ENCODE peak calls at places on chromosomes 2 and 18, in four cellular contexts. One of them, this sample, is unnamed.

GRCh38 chr2:78418041-78418440 is 607.5 kb upstream of the REG3G start:
- DNase-seq in suprapubic skin: no peak
- DNase-seq in heart left ventricle: no peak
- DNase-seq in AG10803: no peak
- DNase-seq in this sample: peak

GRCh38 chr2:189370719-189371118 is 70.6 kb upstream of the WDR75 start:
- DNase-seq in suprapubic skin: no peak
- DNase-seq in heart left ventricle: no peak
- DNase-seq in AG10803: peak
- DNase-seq in this sample: peak

GRCh38 chr2:179264238-179265081 is at the start of gene SESTD1:
- DNase-seq in suprapubic skin: peak
- DNase-seq in heart left ventricle: peak
- DNase-seq in AG10803: peak
- DNase-seq in this sample: peak

GRCh38 chr2:1538663-1539062 is 125.4 kb downstream of the TPO start:
- DNase-seq in suprapubic skin: no peak
- DNase-seq in heart left ventricle: no peak
- DNase-seq in AG10803: peak
- DNase-seq in this sample: peak

GRCh38 chr2:224165901-224166319 is 126.8 kb upstream of the SERPINE2 start:
- DNase-seq in suprapubic skin: no peak
- DNase-seq in heart left ventricle: no peak
- DNase-seq in AG10803: peak
- DNase-seq in this sample: no peak

GRCh38 chr18:45998244-45998643 is 31.1 kb upstream of the EPG5 start:
- DNase-seq in suprapubic skin: no peak
- DNase-seq in heart left ventricle: no peak
- DNase-seq in AG10803: no peak
- DNase-seq in this sample: no peak

GRCh38 chr2:83471708-83472107 is 987.4 kb downstream of the SUCLG1 start:
- DNase-seq in suprapubic skin: no peak
- DNase-seq in heart left ventricle: no peak
- DNase-seq in AG10803: no peak
- DNase-seq in this sample: no peak

GRCh38 chr2:119702918-119703401 is 24.0 kb downstream of the TMEM177 start:
- DNase-seq in suprapubic skin: peak
- DNase-seq in heart left ventricle: peak
- DNase-seq in AG10803: peak
- DNase-seq in this sample: peak

GRCh38 chr18:8358066-8358795 is 251.0 kb upstream of the RAB12 start:
- DNase-seq in suprapubic skin: no peak
- DNase-seq in heart left ventricle: no peak
- DNase-seq in AG10803: no peak
- DNase-seq in this sample: no peak

GRCh38 chr2:33791625-33792024 is 192.5 kb upstream of the FAM98A start:
- DNase-seq in suprapubic skin: no peak
- DNase-seq in heart left ventricle: no peak
- DNase-seq in AG10803: peak
- DNase-seq in this sample: no peak

GRCh38 chr18:63138469-63139340 is 180.9 kb downstream of the BCL2 start:
- DNase-seq in suprapubic skin: no peak
- DNase-seq in heart left ventricle: no peak
- DNase-seq in AG10803: peak
- DNase-seq in this sample: no peak

GRCh38 chr2:74778381-74779371 is 55.3 kb upstream of the HK2 start:
- DNase-seq in suprapubic skin: no peak
- DNase-seq in heart left ventricle: no peak
- DNase-seq in AG10803: peak
- DNase-seq in this sample: peak

GRCh38 chr2:181140414-181140813 is 160.0 kb downstream of the UBE2E3 start:
- DNase-seq in suprapubic skin: peak
- DNase-seq in heart left ventricle: no peak
- DNase-seq in AG10803: peak
- DNase-seq in this sample: peak

GRCh38 chr18:79397288-79397829 is 1.6 kb downstream of the NFATC1 start:
- DNase-seq in suprapubic skin: peak
- DNase-seq in heart left ventricle: peak
- DNase-seq in AG10803: no peak
- DNase-seq in this sample: no peak

GRCh38 chr2:224038049-224038829 is 847 bp downstream of the SERPINE2 start:
- DNase-seq in suprapubic skin: no peak
- DNase-seq in heart left ventricle: peak
- DNase-seq in AG10803: no peak
- DNase-seq in this sample: peak

GRCh38 chr18:67199993-67200617 is 316.4 kb downstream of the DSEL start:
- DNase-seq in suprapubic skin: no peak
- DNase-seq in heart left ventricle: no peak
- DNase-seq in AG10803: peak
- DNase-seq in this sample: peak

GRCh38 chr2:229520582-229521221 is 193.7 kb downstream of the DNER start:
- DNase-seq in suprapubic skin: peak
- DNase-seq in heart left ventricle: peak
- DNase-seq in AG10803: no peak
- DNase-seq in this sample: no peak

GRCh38 chr2:46446871-46447568 is 32.3 kb upstream of the TMEM247 start:
- DNase-seq in suprapubic skin: no peak
- DNase-seq in heart left ventricle: no peak
- DNase-seq in AG10803: no peak
- DNase-seq in this sample: peak

GRCh38 chr2:229922449-229923386 is at the start of gene FBXO36:
- DNase-seq in suprapubic skin: no peak
- DNase-seq in heart left ventricle: peak
- DNase-seq in AG10803: peak
- DNase-seq in this sample: peak

GRCh38 chr2:163252199-163252598 is 413.6 kb upstream of the KCNH7 start:
- DNase-seq in suprapubic skin: no peak
- DNase-seq in heart left ventricle: no peak
- DNase-seq in AG10803: no peak
- DNase-seq in this sample: no peak

GRCh38 chr2:16392647-16393482 is 272.8 kb downstream of the CYRIA start:
- DNase-seq in suprapubic skin: no peak
- DNase-seq in heart left ventricle: no peak
- DNase-seq in AG10803: no peak
- DNase-seq in this sample: no peak

GRCh38 chr2:201233192-201234166 is 26.9 kb upstream of the CASP8 start:
- DNase-seq in suprapubic skin: no peak
- DNase-seq in heart left ventricle: peak
- DNase-seq in AG10803: no peak
- DNase-seq in this sample: peak

GRCh38 chr2:201007584-201007998 is 44.1 kb upstream of the ORC2 start:
- DNase-seq in suprapubic skin: no peak
- DNase-seq in heart left ventricle: no peak
- DNase-seq in AG10803: no peak
- DNase-seq in this sample: no peak

GRCh38 chr18:24118750-24119577 is 19.9 kb upstream of the CABYR start:
- DNase-seq in suprapubic skin: peak
- DNase-seq in heart left ventricle: peak
- DNase-seq in AG10803: peak
- DNase-seq in this sample: peak

GRCh38 chr2:81396417-81397019 is 1092.0 kb upstream of the LRRTM1 start:
- DNase-seq in suprapubic skin: no peak
- DNase-seq in heart left ventricle: no peak
- DNase-seq in AG10803: no peak
- DNase-seq in this sample: no peak

GRCh38 chr2:47002480-47003381 is 87.1 kb upstream of the MCFD2 start:
- DNase-seq in suprapubic skin: no peak
- DNase-seq in heart left ventricle: no peak
- DNase-seq in AG10803: peak
- DNase-seq in this sample: peak

GRCh38 chr18:46642561-46642960 is 14.5 kb downstream of the LOXHD1 start:
- DNase-seq in suprapubic skin: peak
- DNase-seq in heart left ventricle: no peak
- DNase-seq in AG10803: no peak
- DNase-seq in this sample: no peak

GRCh38 chr18:48676756-48677368 is 138.0 kb downstream of the CTIF start:
- DNase-seq in suprapubic skin: no peak
- DNase-seq in heart left ventricle: peak
- DNase-seq in AG10803: peak
- DNase-seq in this sample: peak

GRCh38 chr18:939167-939566 is 34.5 kb downstream of the ADCYAP1 start:
- DNase-seq in suprapubic skin: no peak
- DNase-seq in heart left ventricle: no peak
- DNase-seq in AG10803: no peak
- DNase-seq in this sample: no peak

GRCh38 chr2:75416420-75417342 is 144.1 kb downstream of the EVA1A start:
- DNase-seq in suprapubic skin: no peak
- DNase-seq in heart left ventricle: no peak
- DNase-seq in AG10803: no peak
- DNase-seq in this sample: no peak

GRCh38 chr2:192887296-192887695 is 692.6 kb upstream of the TMEFF2 start:
- DNase-seq in suprapubic skin: no peak
- DNase-seq in heart left ventricle: no peak
- DNase-seq in AG10803: no peak
- DNase-seq in this sample: no peak

GRCh38 chr18:11343096-11343495 is 193.7 kb upstream of the PIEZO2 start:
- DNase-seq in suprapubic skin: no peak
- DNase-seq in heart left ventricle: no peak
- DNase-seq in AG10803: no peak
- DNase-seq in this sample: no peak

GRCh38 chr2:1976112-1976511 is 231.8 kb upstream of the PXDN start:
- DNase-seq in suprapubic skin: no peak
- DNase-seq in heart left ventricle: no peak
- DNase-seq in AG10803: no peak
- DNase-seq in this sample: no peak

GRCh38 chr18:8844721-8845148 is 139.4 kb downstream of the MTCL1 start:
- DNase-seq in suprapubic skin: no peak
- DNase-seq in heart left ventricle: no peak
- DNase-seq in AG10803: no peak
- DNase-seq in this sample: no peak

GRCh38 chr18:79935098-79935480 is 16.4 kb downstream of the SLC66A2 start:
- DNase-seq in suprapubic skin: peak
- DNase-seq in heart left ventricle: peak
- DNase-seq in AG10803: no peak
- DNase-seq in this sample: no peak

DNA sequence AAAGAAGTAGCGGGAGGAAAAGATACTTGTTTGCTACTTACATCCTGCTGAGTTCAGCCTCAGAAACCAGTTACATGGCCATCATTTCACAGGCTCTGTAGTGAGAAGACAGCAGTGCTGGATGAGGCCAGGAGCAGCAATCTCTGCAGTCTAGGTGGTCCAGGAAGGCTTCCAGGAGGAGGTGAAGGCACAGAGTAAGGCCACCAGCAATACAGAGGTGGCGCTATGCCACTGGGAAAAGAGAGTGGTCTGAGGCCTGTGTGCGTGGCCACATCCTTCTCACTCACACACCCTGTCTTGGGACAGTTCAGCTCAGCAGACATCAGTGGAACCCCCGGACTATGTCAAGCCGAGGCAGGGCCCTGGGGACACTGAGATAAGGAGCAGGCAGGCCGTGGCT is 162.7 kb downstream of the KLHL29 start:
- DNase-seq in suprapubic skin: no peak
- DNase-seq in heart left ventricle: no peak
- DNase-seq in AG10803: no peak
- DNase-seq in this sample: no peak
- TF ChIP-seq CTCF in suprapubic skin: no peak
- TF ChIP-seq CTCF in heart left ventricle: no peak
- TF ChIP-seq CTCF in AG10803: no peak
- TF ChIP-seq CTCF in this sample: no peak

GRCh38 chr2:235262750-235263149 is 231.1 kb upstream of the AGAP1 start:
- DNase-seq in suprapubic skin: no peak
- DNase-seq in heart left ventricle: no peak
- DNase-seq in AG10803: no peak
- DNase-seq in this sample: peak

GRCh38 chr2:235263205-235264120 is 230.4 kb upstream of the AGAP1 start:
- DNase-seq in suprapubic skin: peak
- DNase-seq in heart left ventricle: peak
- DNase-seq in AG10803: peak
- DNase-seq in this sample: peak

GRCh38 chr2:235264512-235264911 is 229.3 kb upstream of the AGAP1 start:
- DNase-seq in suprapubic skin: no peak
- DNase-seq in heart left ventricle: no peak
- DNase-seq in AG10803: no peak
- DNase-seq in this sample: no peak

GRCh38 chr2:235265348-235265965 is 228.4 kb upstream of the AGAP1 start:
- DNase-seq in suprapubic skin: no peak
- DNase-seq in heart left ventricle: peak
- DNase-seq in AG10803: no peak
- DNase-seq in this sample: no peak

GRCh38 chr2:235264121-235264493 is 229.7 kb upstream of the AGAP1 start:
- DNase-seq in suprapubic skin: no peak
- DNase-seq in heart left ventricle: no peak
- DNase-seq in AG10803: no peak
- DNase-seq in this sample: no peak
- TF ChIP-seq CTCF in suprapubic skin: no peak
- TF ChIP-seq CTCF in heart left ventricle: no peak
- TF ChIP-seq CTCF in AG10803: no peak
- TF ChIP-seq CTCF in this sample: no peak

GRCh38 chr18:26863921-26864497 is 1.5 kb downstream of the AQP4 start:
- DNase-seq in suprapubic skin: no peak
- DNase-seq in heart left ventricle: no peak
- DNase-seq in AG10803: no peak
- DNase-seq in this sample: no peak

GRCh38 chr18:26865557-26865956 is at the start of gene AQP4:
- DNase-seq in suprapubic skin: no peak
- DNase-seq in heart left ventricle: peak
- DNase-seq in AG10803: no peak
- DNase-seq in this sample: no peak

GRCh38 chr18:26862084-26862483 is 3.4 kb downstream of the AQP4 start:
- DNase-seq in suprapubic skin: no peak
- DNase-seq in heart left ventricle: no peak
- DNase-seq in AG10803: no peak
- DNase-seq in this sample: no peak

GRCh38 chr18:26864658-26865057 is 849 bp downstream of the AQP4 start:
- DNase-seq in suprapubic skin: no peak
- DNase-seq in heart left ventricle: no peak
- DNase-seq in AG10803: no peak
- DNase-seq in this sample: no peak

GRCh38 chr18:26863122-26863879 is 2.2 kb downstream of the AQP4 start:
- DNase-seq in suprapubic skin: no peak
- DNase-seq in heart left ventricle: peak
- DNase-seq in AG10803: no peak
- DNase-seq in this sample: no peak
- TF ChIP-seq CTCF in suprapubic skin: no peak
- TF ChIP-seq CTCF in heart left ventricle: no peak
- TF ChIP-seq CTCF in AG10803: no peak
- TF ChIP-seq CTCF in this sample: no peak

GRCh38 chr2:241149925-241150659 is at the start of gene PPP1R7:
- DNase-seq in suprapubic skin: peak
- DNase-seq in heart left ventricle: peak
- DNase-seq in AG10803: peak
- DNase-seq in this sample: peak
- TF ChIP-seq CTCF in suprapubic skin: no peak
- TF ChIP-seq CTCF in heart left ventricle: no peak
- TF ChIP-seq CTCF in AG10803: no peak
- TF ChIP-seq CTCF in this sample: no peak

This sample was measured in fibroblast of pulmonary artery.